ENCODE peak calls at places on chromosome X, in five cellular contexts. H is K562, D is GM23248, B is GM06990, U is right lobe of liver. N is an unnamed sample. For H3K36me3 and H3K27me3, the result is how much of the 10 kb centered on the place peaks cover.

GRCh38 chrX:134460005-134460860 is at the start of gene HPRT1:
- DNase-seq in U (peak), H (peak), D (peak), B (peak), N (peak)

GRCh38 chrX:68332156-68332823 is 101.0 kb downstream of the OPHN1 start:
- DNase-seq in U (no peak), D (peak), B (no peak), H (no peak), N (no peak)

GRCh38 chrX:74421181-74422028 is at the start of gene SLC16A2:
- DNase-seq in B (no peak), H (no peak), D (peak), U (peak), N (no peak)

GRCh38 chrX:10486373-10486772 is 134.0 kb downstream of the MID1 start:
- DNase-seq in B (no peak), D (peak), H (no peak), U (no peak), N (no peak)

GRCh38 chrX:63349307-63349706 is 1.8 kb downstream of the SPIN4 start:
- DNase-seq in B (no peak), D (no peak), H (no peak), U (no peak), N (no peak)

GRCh38 chrX:68991691-68992345 is 163.0 kb downstream of the EFNB1 start:
- DNase-seq in D (no peak), U (no peak), B (no peak), H (no peak), N (no peak)

GRCh38 chrX:97446298-97446882 is 562.7 kb downstream of the RPA4 start:
- DNase-seq in D (peak), H (no peak), B (no peak), U (no peak), N (no peak)

GRCh38 chrX:24207826-24208225 is 58.3 kb downstream of the ZFX start:
- DNase-seq in U (no peak), B (no peak), D (peak), H (no peak), N (no peak)

GRCh38 chrX:9324676-9325075 is 140.2 kb upstream of the TBL1X start:
- DNase-seq in U (no peak), B (no peak), D (no peak), H (no peak), N (no peak)

GRCh38 chrX:136162827-136163427 is 15.6 kb downstream of the FHL1 start:
- DNase-seq in U (peak), H (peak), B (no peak), D (peak), N (no peak)

GRCh38 chrX:30653415-30654131 is at the start of gene GK:
- DNase-seq in D (peak), U (peak), H (peak), B (peak), N (no peak)

GRCh38 chrX:45769919-45770582 is 569.4 kb upstream of the DIPK2B start:
- DNase-seq in H (peak), B (peak), D (peak), U (peak), N (no peak)

GRCh38 chrX:100649550-100650356 is 5.8 kb downstream of the SRPX2 start:
- DNase-seq in U (peak), H (no peak), D (peak), B (no peak), N (no peak)

GRCh38 chrX:119755981-119756533 is 2.3 kb upstream of the SOWAHD start:
- DNase-seq in U (no peak), H (no peak), B (peak), D (no peak), N (no peak)

GRCh38 chrX:119573840-119574393 is 446 bp upstream of the UBE2A start:
- DNase-seq in D (peak), H (peak), B (no peak), U (peak), N (no peak)

GRCh38 chrX:134537179-134537945 is 77.4 kb downstream of the HPRT1 start:
- DNase-seq in B (no peak), H (peak), D (peak), U (no peak), N (no peak)

GRCh38 chrX:111444881-111445280 is 32.9 kb upstream of the DCX start:
- DNase-seq in B (no peak), U (no peak), D (no peak), H (no peak), N (no peak)

GRCh38 chrX:54447461-54447860 is 7.3 kb downstream of the TSR2 start:
- DNase-seq in U (no peak), B (no peak), H (no peak), D (peak), N (no peak)

GRCh38 chrX:73943900-73944581 is 359.9 kb upstream of the ZCCHC13 start:
- DNase-seq in U (peak), H (peak), D (peak), B (peak), N (peak)

GRCh38 chrX:129523076-129524055 is at the start of gene SMARCA1:
- DNase-seq in D (peak), U (peak), H (peak), B (no peak), N (no peak)

GRCh38 chrX:9728271-9728670 is 37.4 kb downstream of the GPR143 start:
- DNase-seq in H (no peak), D (no peak), U (no peak), B (no peak), N (no peak)

GRCh38 chrX:136880003-136880451 is 498 bp downstream of the RBMX start:
- DNase-seq in U (peak), D (peak), H (no peak), B (no peak), N (no peak)

GRCh38 chrX:1418901-1419544 is 27.1 kb upstream of the SLC25A6 start:
- DNase-seq in H (no peak), B (no peak), D (no peak), U (peak), N (no peak)
- H3K36me3 ChIP-seq in H (under half), B (under half), D (under half), U (under half), N (half or more)

GRCh38 chrX:153474718-153475117 is 4.3 kb upstream of the HAUS7 start:
- DNase-seq in B (no peak), U (peak), H (peak), D (peak), N (no peak)
- H3K4me3 ChIP-seq in B (no peak), U (peak), H (no peak), D (peak), N (no peak)

DNA sequence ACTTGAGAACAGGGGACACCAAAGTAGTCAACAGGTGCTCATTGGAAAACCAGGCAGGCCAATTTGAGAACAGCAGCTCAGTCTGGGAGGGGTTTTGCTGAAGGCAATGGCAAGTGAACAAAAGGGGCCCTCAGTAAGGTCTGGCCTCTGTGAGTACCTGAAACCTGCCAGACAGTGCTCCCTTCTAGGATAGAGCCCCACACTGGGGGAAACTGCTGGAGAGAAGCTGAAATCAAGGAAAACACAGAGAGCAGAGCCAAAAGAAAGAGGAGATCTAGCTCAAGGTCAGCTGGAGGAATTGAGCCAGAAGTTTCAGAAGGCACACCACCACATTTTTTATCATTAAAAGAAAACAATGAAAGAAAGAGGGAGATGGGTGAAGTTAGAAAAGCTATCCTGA is 28.2 kb downstream of the PNMA6E start:
- DNase-seq in D (no peak), B (no peak), U (no peak), H (no peak), N (no peak)
- H3K27me3 ChIP-seq in D (under half), B (under half), U (under half), H (under half), N (under half)

DNA sequence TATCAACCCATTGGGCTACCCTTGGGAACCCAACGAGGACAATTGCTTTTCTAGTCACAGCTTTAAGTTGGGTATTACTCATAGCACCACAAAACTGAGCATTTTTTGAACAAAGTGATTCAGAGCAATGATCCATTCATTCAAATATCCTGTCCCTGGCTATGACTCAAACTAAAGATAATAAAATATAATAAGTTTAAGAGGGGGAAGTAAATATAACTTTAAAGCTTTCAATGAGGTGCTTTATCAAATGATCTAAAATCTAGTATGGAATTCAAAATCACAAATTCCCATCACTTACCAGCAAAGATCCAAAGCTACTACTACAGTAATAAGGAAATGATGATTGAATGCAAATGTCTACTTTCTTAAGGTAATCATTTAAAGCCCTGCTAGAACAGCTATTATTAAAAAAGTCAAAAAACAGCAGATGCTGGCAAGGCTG is 39.8 kb upstream of the S100G start:
- DNase-seq in H (no peak), U (no peak), D (peak), B (no peak), N (no peak)
- H3K36me3 ChIP-seq in H (under half), U (under half), D (under half), B (under half), N (under half)

GRCh38 chrX:29138003-29138402 is 550.8 kb downstream of the IL1RAPL1 start:
- DNase-seq in H (no peak), B (no peak), D (no peak), U (no peak), N (no peak)

DNA sequence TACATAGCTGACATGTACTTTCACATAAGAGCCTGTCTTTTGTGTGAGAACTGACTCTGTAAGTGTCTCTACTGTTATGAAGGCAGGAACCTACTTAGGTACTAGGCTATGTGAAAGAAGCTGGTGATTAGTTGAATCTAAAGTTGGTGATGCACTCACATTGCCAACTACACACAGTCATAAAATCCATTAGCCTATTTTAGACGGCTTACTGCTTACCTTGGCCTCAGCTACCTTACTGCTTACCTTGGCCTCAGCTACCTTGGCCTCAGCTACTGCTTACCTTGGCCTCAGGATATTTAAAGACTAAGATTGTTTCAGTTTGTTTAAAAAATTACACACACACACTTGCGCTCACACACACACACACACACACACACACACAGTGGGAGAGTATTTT is 549.7 kb downstream of the IL1RAPL1 start:
- DNase-seq in D (no peak), H (no peak), B (no peak), U (no peak), N (no peak)
- H3K4me3 ChIP-seq in D (no peak), H (no peak), B (no peak), U (no peak), N (no peak)

GRCh38 chrX:13689519-13690211 is 737 bp downstream of the RAB9A start:
- DNase-seq in D (peak), U (no peak), H (no peak), B (no peak), N (no peak)

GRCh38 chrX:13693341-13693871 is 4.5 kb downstream of the RAB9A start:
- DNase-seq in B (no peak), U (no peak), H (no peak), D (peak), N (no peak)

GRCh38 chrX:13690836-13691235 is 1.9 kb downstream of the RAB9A start:
- DNase-seq in U (no peak), B (no peak), H (no peak), D (peak), N (no peak)

GRCh38 chrX:13692771-13693231 is 3.9 kb downstream of the RAB9A start:
- DNase-seq in U (no peak), B (no peak), H (no peak), D (no peak), N (no peak)

GRCh38 chrX:13691845-13692334 is 3.0 kb downstream of the RAB9A start:
- DNase-seq in U (no peak), D (no peak), H (no peak), B (no peak), N (no peak)
- H3K27me3 ChIP-seq in U (under half), D (under half), H (under half), B (under half), N (under half)

GRCh38 chrX:48030237-48030636 is 23.4 kb downstream of the SPACA5 start:
- DNase-seq in D (no peak), U (no peak), H (no peak), B (no peak), N (no peak)

GRCh38 chrX:48035891-48036290 is 29.1 kb downstream of the SPACA5 start:
- DNase-seq in D (no peak), H (no peak), U (no peak), B (no peak), N (no peak)
- H3K36me3 ChIP-seq in D (under half), H (under half), U (under half), B (under half), N (under half)

GRCh38 chrX:154375156-154375504 is 696 bp upstream of the FLNA start:
- DNase-seq in H (no peak), D (no peak), B (no peak), U (no peak), N (no peak)
- H3K4me3 ChIP-seq in H (peak), D (peak), B (no peak), U (no peak), N (peak)

GRCh38 chrX:104250470-104250869 is 4.3 kb downstream of the ESX1 start:
- DNase-seq in B (no peak), D (no peak), H (no peak), U (no peak), N (no peak)
- H3K27me3 ChIP-seq in B (under half), D (under half), H (under half), U (under half), N (under half)

DNA sequence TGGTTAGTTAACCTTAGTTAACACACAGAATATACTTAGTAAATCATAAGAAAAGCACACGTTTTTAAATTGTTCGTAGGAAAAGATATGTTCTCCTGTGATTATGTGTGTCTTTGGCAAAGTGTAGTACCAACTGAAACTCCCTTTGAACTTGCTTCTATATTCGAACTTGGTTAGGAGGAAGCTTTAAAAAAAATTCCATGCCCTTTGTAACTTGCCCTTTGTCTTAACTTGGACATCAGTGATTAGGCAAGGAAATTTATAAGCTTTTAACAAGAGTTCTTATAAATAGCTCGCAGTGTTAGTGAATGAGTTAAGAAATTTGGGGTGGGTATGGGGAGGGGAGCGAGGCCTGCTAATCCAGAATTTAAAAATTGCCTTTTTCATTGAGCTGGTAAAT is 33.4 kb downstream of the TXLNG start:
- DNase-seq in B (no peak), U (no peak), H (no peak), D (no peak), N (no peak)
- H3K36me3 ChIP-seq in B (under half), U (under half), H (half or more), D (under half), N (under half)